ENCODE peak calls at places on chromosome 6, in six cellular contexts. T is IMR-90, J is cardiac muscle cell, D is A549, W is lung, R is MM.1S. H is an unnamed sample.

GRCh38 chr6:150201791-150202329 is 59.0 kb downstream of the PPP1R14C start:
- DNase-seq in T (no peak), J (no peak), D (no peak), W (no peak), R (no peak), H (peak; percentile 80)

GRCh38 chr6:61901748-61902147 is 384.3 kb downstream of the KHDRBS2 start:
- DNase-seq in T (no peak), J (no peak), D (no peak), W (no peak), R (no peak), H (no peak)

GRCh38 chr6:167893416-167893815 is 66.7 kb downstream of the AFDN start:
- DNase-seq in T (peak; percentile 52), J (no peak), D (no peak), W (no peak), R (no peak), H (no peak)

GRCh38 chr6:116267879-116268588 is 11.7 kb downstream of the TSPYL1 start:
- DNase-seq in T (peak; percentile 48), J (no peak), D (no peak), W (no peak), R (no peak), H (no peak)

GRCh38 chr6:35078896-35079295 is 62.2 kb downstream of the TCP11 start:
- DNase-seq in T (no peak), J (no peak), D (no peak), W (no peak), R (no peak), H (peak; percentile 16)

GRCh38 chr6:98295776-98296175 is 538.6 kb upstream of the POU3F2 start:
- DNase-seq in T (no peak), J (no peak), D (no peak), W (no peak), R (no peak), H (no peak)

GRCh38 chr6:7697820-7698623 is 27.9 kb upstream of the BMP6 start:
- DNase-seq in T (peak; percentile 97), J (peak; percentile 95), D (peak; percentile 96), W (peak; percentile 59), R (no peak), H (no peak)

GRCh38 chr6:17220511-17220910 is 60.6 kb upstream of the RBM24 start:
- DNase-seq in T (no peak), J (no peak), D (no peak), W (no peak), R (no peak), H (no peak)

GRCh38 chr6:97689078-97689754 is 406.2 kb upstream of the MMS22L start:
- DNase-seq in T (no peak), J (no peak), D (no peak), W (no peak), R (no peak), H (no peak)

GRCh38 chr6:111725446-111726112 is 119.9 kb upstream of the TRAF3IP2 start:
- DNase-seq in T (peak; percentile 32), J (no peak), D (no peak), W (no peak), R (no peak), H (no peak)

GRCh38 chr6:3372912-3373554 is 83.8 kb downstream of the SLC22A23 start:
- DNase-seq in T (no peak), J (no peak), D (peak; percentile 42), W (no peak), R (no peak), H (peak; percentile 35)

DNA sequence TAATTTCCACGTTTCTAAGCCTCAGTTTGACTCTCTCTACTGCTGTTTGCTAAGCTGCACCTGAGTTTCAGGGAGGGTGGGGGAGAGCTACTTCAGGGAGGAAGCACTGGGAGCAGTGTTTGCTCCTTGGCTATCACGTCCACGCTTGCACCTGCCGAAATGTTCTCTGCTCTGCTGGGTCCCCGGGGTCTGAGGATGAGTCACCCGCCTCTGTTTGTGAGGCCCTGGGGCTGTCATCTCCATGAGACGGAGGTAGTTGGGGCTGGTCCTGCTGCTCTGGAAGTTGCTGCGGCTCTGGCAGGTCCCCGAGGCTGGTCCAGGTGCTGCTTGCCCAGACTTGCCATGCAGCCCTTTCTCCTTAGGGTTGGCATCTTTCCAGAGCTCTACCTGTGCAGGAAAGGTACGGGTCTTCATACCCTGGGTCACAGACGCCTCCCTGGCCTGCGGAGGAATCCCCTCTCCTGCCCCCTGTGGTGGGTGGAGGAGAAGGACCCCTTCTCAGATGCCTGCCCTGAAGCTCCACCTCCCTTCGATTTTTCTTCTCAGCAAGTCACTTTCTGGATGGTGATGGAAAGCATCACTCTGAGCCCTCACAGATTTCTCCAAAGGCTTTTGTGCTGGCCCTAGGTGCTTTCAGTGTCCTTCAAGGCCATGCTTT is 220.1 kb downstream of the QKI start:
- DNase-seq in T (no peak), J (no peak), D (no peak), W (no peak), R (no peak), H (no peak)
- TF ChIP-seq CTCF in T (no peak), J (no peak), D (no peak), W (no peak), R (no peak), H (no peak)

DNA sequence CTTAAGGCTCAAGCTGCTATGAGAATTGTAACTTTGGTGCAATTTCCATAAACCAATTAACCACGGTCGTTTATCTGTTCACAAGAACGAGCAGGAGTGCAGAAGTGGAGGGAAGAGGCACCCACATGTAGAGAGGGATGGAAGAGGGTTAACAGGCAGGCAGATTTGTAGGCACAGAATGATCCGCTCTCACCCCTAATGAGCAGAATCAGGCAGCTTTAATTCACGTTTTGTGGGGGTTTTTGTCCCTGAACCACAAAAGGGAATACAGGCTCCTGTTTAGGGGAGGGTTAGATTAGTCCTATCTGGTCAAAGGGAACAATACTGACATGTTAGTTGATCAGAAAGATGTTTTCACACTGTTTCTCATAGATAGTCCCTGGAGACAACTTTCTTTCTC is 959.1 kb downstream of the TFAP2A start:
- DNase-seq in T (no peak), J (no peak), D (no peak), W (no peak), R (no peak), H (no peak)
- H3K9me3 ChIP-seq in T (no peaks in the 10 kb centered on the region), J (no peaks in the 10 kb centered on the region), D (no peaks in the 10 kb centered on the region), W (peaks cover 3% of the 10 kb centered on the region), R (no peaks in the 10 kb centered on the region), H (no peaks in the 10 kb centered on the region)

DNA sequence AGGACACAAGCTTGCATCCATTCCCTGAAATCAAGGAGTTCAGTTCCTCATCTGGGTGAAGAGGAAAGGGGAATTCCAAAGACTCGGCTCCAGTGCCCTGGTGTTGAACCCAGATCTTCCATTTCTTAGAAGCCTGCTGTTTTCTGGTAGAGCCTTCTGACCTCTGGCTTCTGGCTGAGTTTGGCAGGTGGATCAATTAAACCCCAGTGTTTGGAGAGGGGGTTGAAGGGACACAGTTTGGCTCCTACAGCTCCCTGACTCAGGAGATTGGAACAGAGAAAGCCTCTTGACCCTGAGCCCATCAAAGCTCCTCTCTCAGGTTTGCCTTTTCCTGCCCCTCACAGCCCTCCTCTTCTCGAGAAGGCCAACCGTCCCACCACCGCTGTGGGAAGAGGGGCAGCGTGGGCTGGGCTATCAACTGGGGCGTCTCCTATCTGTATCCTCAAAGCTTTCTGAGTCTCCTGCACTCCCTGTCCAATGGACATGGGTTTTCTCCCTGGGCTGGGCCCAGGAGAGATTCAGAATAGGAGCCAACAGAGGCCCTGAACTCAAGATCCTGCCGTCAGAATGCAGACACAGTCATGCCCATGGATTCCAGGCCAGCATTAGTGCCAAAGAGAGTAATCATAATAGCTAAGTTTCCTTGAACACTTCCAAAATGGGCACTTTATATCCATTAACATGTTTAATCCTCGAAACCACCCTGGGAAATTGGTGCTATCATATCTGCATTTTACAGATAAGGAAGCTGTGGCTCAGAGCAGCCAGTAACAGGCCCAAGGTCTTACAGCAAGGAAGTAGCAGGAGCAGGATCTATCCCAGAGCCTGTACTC is 146.3 kb downstream of the VEGFA start:
- DNase-seq in T (peak; percentile 63), J (peak; percentile 72), D (no peak), W (no peak), R (no peak), H (peak; percentile 50)
- H3K4me1 ChIP-seq in T (peaks cover 16% of the 10 kb centered on the region), J (peaks cover 21% of the 10 kb centered on the region), D (peaks cover 51% of the 10 kb centered on the region), W (peaks cover 4% of the 10 kb centered on the region), R (no peaks in the 10 kb centered on the region), H (peaks cover 35% of the 10 kb centered on the region)

GRCh38 chr6:156689656-156690055 is 87.5 kb upstream of the ARID1B start:
- DNase-seq in T (no peak), J (no peak), D (no peak), W (no peak), R (no peak), H (peak; percentile 12)

GRCh38 chr6:156685823-156686428 is 91.3 kb upstream of the ARID1B start:
- DNase-seq in T (no peak), J (no peak), D (no peak), W (no peak), R (no peak), H (no peak)

GRCh38 chr6:156686940-156687874 is 90.0 kb upstream of the ARID1B start:
- DNase-seq in T (peak; percentile 87), J (peak; percentile 91), D (peak; percentile 83), W (peak; percentile 91), R (peak; percentile 61), H (peak; percentile 87)

GRCh38 chr6:156687875-156688549 is 89.2 kb upstream of the ARID1B start:
- DNase-seq in T (peak; percentile 14), J (peak; percentile 57), D (no peak), W (no peak), R (no peak), H (peak; percentile 61)

DNA sequence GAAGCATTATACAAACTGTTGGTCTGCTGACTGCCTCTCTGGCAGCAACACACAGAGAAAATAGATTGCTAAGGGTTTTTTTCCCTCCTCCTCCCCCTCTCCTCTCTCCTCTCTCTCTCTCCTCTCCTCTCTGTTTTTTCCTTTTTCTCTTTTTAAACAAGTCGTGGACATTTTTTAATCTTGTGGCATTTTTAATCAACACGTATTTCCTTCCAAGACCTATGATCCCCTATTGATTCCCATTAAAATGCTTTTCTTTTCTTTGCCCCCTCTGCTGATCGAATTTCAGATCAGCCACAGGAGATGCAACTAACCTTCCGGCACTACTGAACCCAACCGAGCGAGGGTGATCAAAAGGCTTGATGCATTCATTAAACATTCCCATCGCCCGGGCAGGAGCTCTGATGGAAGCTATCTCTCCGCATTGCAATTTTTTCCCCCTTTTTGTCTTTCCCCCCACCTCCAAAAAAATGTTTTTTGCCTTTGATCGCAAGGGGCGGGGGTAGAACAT is 90.7 kb upstream of the ARID1B start:
- DNase-seq in T (peak; percentile 59), J (peak; percentile 67), D (peak; percentile 26), W (no peak), R (peak; percentile 42), H (peak; percentile 42)
- TF ChIP-seq CTCF in T (peak; percentile 36), J (peak; percentile 31), D (peak; percentile 9), W (no peak), R (peak; percentile 43), H (no peak)

GRCh38 chr6:164563866-164564265 is 745.5 kb downstream of the C6orf118 start:
- DNase-seq in T (no peak), J (no peak), D (no peak), W (no peak), R (no peak), H (no peak)
- H3K9me3 ChIP-seq in T (peaks cover 9% of the 10 kb centered on the region), J (no peaks in the 10 kb centered on the region), D (no peaks in the 10 kb centered on the region), W (peaks cover 7% of the 10 kb centered on the region), R (no peaks in the 10 kb centered on the region), H (peaks cover 49% of the 10 kb centered on the region)

GRCh38 chr6:31738048-31738979 is 1.5 kb upstream of the MSH5 start:
- DNase-seq in T (peak; percentile 89), J (peak; percentile 92), D (peak; percentile 81), W (no peak), R (peak; percentile 81), H (peak; percentile 77)

GRCh38 chr6:31736768-31737314 is 511 bp upstream of the CLIC1 start:
- DNase-seq in T (no peak), J (no peak), D (no peak), W (no peak), R (no peak), H (peak; percentile 40)

GRCh38 chr6:31736026-31736767 is at the start of gene CLIC1:
- DNase-seq in T (peak; percentile 75), J (peak; percentile 83), D (peak; percentile 78), W (peak; percentile 89), R (peak; percentile 67), H (peak; percentile 94)

GRCh38 chr6:31739639-31740396 is at the start of gene MSH5:
- DNase-seq in T (peak; percentile 99), J (peak; percentile 99), D (peak; percentile 99), W (peak; percentile 98), R (peak; percentile 99), H (peak; percentile 98)

GRCh38 chr6:31737315-31738047 is 1.2 kb upstream of the CLIC1 start:
- DNase-seq in T (no peak), J (peak; percentile 55), D (peak; percentile 43), W (no peak), R (no peak), H (peak; percentile 70)
- H3K4me1 ChIP-seq in T (peaks cover 18% of the 10 kb centered on the region), J (peaks cover 31% of the 10 kb centered on the region), D (peaks cover 51% of the 10 kb centered on the region), W (peaks cover 17% of the 10 kb centered on the region), R (peaks cover 36% of the 10 kb centered on the region), H (peaks cover 34% of the 10 kb centered on the region)